ENCODE peak calls at places on chromosomes 5 and 9, in seven cellular contexts. R is astrocyte; P is NCI-H2081 treated with DMSO at 0.1 percent for 48 hours; M is activated CD4-positive, alpha-beta T cell treated with anti-CD3 and anti-CD28 coated beads for 48 hours; Y is ureter; K is naive B cell; H is dorsolateral prefrontal cortex. B is an unnamed sample.

GRCh38 chr5:175226506-175226905 is 217.5 kb downstream of the DRD1 start:
- DNase-seq in R (no peak), P (no peak), M (no peak), Y (no peak), K (no peak), H (no peak), B (no peak)

GRCh38 chr5:177531209-177531940 is 14.6 kb upstream of the DDX41 start:
- DNase-seq in R (no peak), P (no peak), M (no peak), Y (no peak), K (no peak), H (no peak), B (no peak)

GRCh38 chr9:21579209-21579608 is 97.1 kb upstream of the IFNE start:
- DNase-seq in R (peak), P (no peak), M (peak), Y (no peak), K (no peak), H (no peak), B (no peak)

GRCh38 chr9:7285199-7285598 is 514.4 kb downstream of the DMAC1 start:
- DNase-seq in R (no peak), P (no peak), M (no peak), Y (no peak), K (no peak), H (no peak), B (no peak)

GRCh38 chr5:108345541-108346171 is 36.2 kb downstream of the FBXL17 start:
- DNase-seq in R (peak), P (no peak), M (no peak), Y (no peak), K (peak), H (no peak), B (no peak)

GRCh38 chr5:140131967-140132409 is 6.3 kb downstream of the IGIP start:
- DNase-seq in R (peak), P (no peak), M (no peak), Y (peak), K (no peak), H (no peak), B (no peak)

GRCh38 chr5:77851229-77852067 is 75.3 kb upstream of the TBCA start:
- DNase-seq in R (no peak), P (no peak), M (peak), Y (peak), K (peak), H (no peak), B (no peak)

GRCh38 chr5:101561018-101561417 is 657.9 kb upstream of the ST8SIA4 start:
- DNase-seq in R (no peak), P (no peak), M (no peak), Y (no peak), K (no peak), H (no peak), B (no peak)

GRCh38 chr9:86287013-86287412 is 4.7 kb upstream of the ISCA1 start:
- DNase-seq in R (peak), P (no peak), M (peak), Y (no peak), K (no peak), H (no peak), B (no peak)

GRCh38 chr5:58629190-58630159 is 46.6 kb downstream of the RAB3C start:
- DNase-seq in R (no peak), P (no peak), M (no peak), Y (no peak), K (no peak), H (no peak), B (no peak)

GRCh38 chr5:75023368-75024159 is 28.8 kb downstream of the GCNT4 start:
- DNase-seq in R (no peak), P (no peak), M (peak), Y (no peak), K (no peak), H (no peak), B (no peak)

GRCh38 chr5:152259702-152260101 is 145.4 kb downstream of the NMUR2 start:
- DNase-seq in R (no peak), P (no peak), M (no peak), Y (no peak), K (no peak), H (no peak), B (no peak)

GRCh38 chr5:149930060-149930753 is 14.4 kb downstream of the PDE6A start:
- DNase-seq in R (no peak), P (no peak), M (no peak), Y (no peak), K (no peak), H (no peak), B (no peak)

GRCh38 chr9:37061763-37062162 is 27.7 kb upstream of the PAX5 start:
- DNase-seq in R (no peak), P (no peak), M (peak), Y (no peak), K (no peak), H (no peak), B (no peak)

GRCh38 chr9:76704601-76705204 is 59.5 kb upstream of the PCA3 start:
- DNase-seq in R (peak), P (peak), M (no peak), Y (no peak), K (peak), H (no peak), B (no peak)

GRCh38 chr9:130731355-130731754 is 37.8 kb downstream of the EXOSC2 start:
- DNase-seq in R (no peak), P (peak), M (no peak), Y (no peak), K (no peak), H (no peak), B (no peak)

GRCh38 chr9:126947529-126947928 is 32.9 kb downstream of the RALGPS1 start:
- DNase-seq in R (no peak), P (no peak), M (peak), Y (no peak), K (no peak), H (no peak), B (no peak)

GRCh38 chr5:135255461-135256178 is 143.4 kb downstream of the MACROH2A1 start:
- DNase-seq in R (no peak), P (no peak), M (no peak), Y (no peak), K (no peak), H (no peak), B (no peak)

GRCh38 chr9:135700525-135700924 is 1.2 kb upstream of the SOHLH1 start:
- DNase-seq in R (no peak), P (no peak), M (no peak), Y (no peak), K (no peak), H (no peak), B (no peak)

GRCh38 chr5:135834639-135835529 is at the start of gene SLC25A48:
- DNase-seq in R (no peak), P (no peak), M (peak), Y (peak), K (no peak), H (no peak), B (peak)

GRCh38 chr5:80466669-80467485 is 21.0 kb upstream of the FAM151B start:
- DNase-seq in R (peak), P (no peak), M (no peak), Y (no peak), K (no peak), H (no peak), B (no peak)

GRCh38 chr5:157710887-157711286 is 20.3 kb upstream of the THG1L start:
- DNase-seq in R (peak), P (no peak), M (no peak), Y (no peak), K (no peak), H (no peak), B (no peak)

GRCh38 chr5:62083247-62083646 is 222.8 kb upstream of the KIF2A start:
- DNase-seq in R (peak), P (no peak), M (no peak), Y (no peak), K (no peak), H (no peak), B (no peak)

GRCh38 chr9:131530546-131530929 is 525 bp downstream of the UCK1 start:
- DNase-seq in R (no peak), P (no peak), M (peak), Y (no peak), K (no peak), H (no peak), B (peak)

B was measured in nucleus accumbens.